ENCODE peak calls at places on chromosomes 13 and 19, in seven cellular contexts. Y, W, I, O, N, F and V are unnamed samples.

GRCh38 chr13:110185696-110186095 is 121.3 kb downstream of the COL4A1 start:
- DNase-seq in Y (no peak), W (no peak), I (no peak), O (no peak), N (no peak), F (no peak), V (no peak)

GRCh38 chr13:47932953-47933687 is 68.0 kb downstream of the SUCLA2 start:
- DNase-seq in Y (no peak), W (peak; percentile 76), I (no peak), O (no peak), N (no peak), F (no peak), V (no peak)

GRCh38 chr13:100247937-100248336 is 159.0 kb downstream of the PCCA start:
- DNase-seq in Y (no peak), W (no peak), I (no peak), O (no peak), N (no peak), F (no peak), V (no peak)

GRCh38 chr19:46383846-46384245 is 29.5 kb downstream of the CCDC8 start:
- DNase-seq in Y (peak; percentile 19), W (no peak), I (no peak), O (no peak), N (peak; percentile 42), F (no peak), V (peak; percentile 25)

GRCh38 chr13:51737609-51738008 is 66.4 kb downstream of the DHRS12 start:
- DNase-seq in Y (no peak), W (no peak), I (no peak), O (no peak), N (no peak), F (no peak), V (no peak)

GRCh38 chr13:25864116-25864515 is 187.7 kb downstream of the SHISA2 start:
- DNase-seq in Y (no peak), W (no peak), I (no peak), O (no peak), N (no peak), F (no peak), V (no peak)

GRCh38 chr13:99015606-99016520 is 38.0 kb upstream of the DOCK9 start:
- DNase-seq in Y (no peak), W (no peak), I (no peak), O (no peak), N (no peak), F (no peak), V (no peak)

GRCh38 chr19:40286235-40286530 is 1.0 kb upstream of the AKT2 start:
- DNase-seq in Y (no peak), W (no peak), I (no peak), O (no peak), N (no peak), F (no peak), V (no peak)

GRCh38 chr19:34075661-34076091 is 96.6 kb upstream of the LSM14A start:
- DNase-seq in Y (no peak), W (no peak), I (no peak), O (no peak), N (no peak), F (no peak), V (no peak)

GRCh38 chr19:54805665-54806515 is 2.5 kb downstream of the KIR2DL4 start:
- DNase-seq in Y (no peak), W (no peak), I (no peak), O (no peak), N (no peak), F (no peak), V (no peak)

GRCh38 chr13:41490616-41491015 is 33.3 kb downstream of the RGCC start:
- DNase-seq in Y (no peak), W (no peak), I (no peak), O (no peak), N (no peak), F (no peak), V (no peak)

GRCh38 chr13:48862572-48862971 is 113.1 kb upstream of the FNDC3A start:
- DNase-seq in Y (no peak), W (no peak), I (no peak), O (no peak), N (no peak), F (no peak), V (no peak)

GRCh38 chr13:48506092-48506701 is 26.7 kb downstream of the RCBTB2 start:
- DNase-seq in Y (peak; percentile 7), W (no peak), I (no peak), O (no peak), N (peak; percentile 28), F (no peak), V (no peak)

GRCh38 chr19:44948763-44949374 is 3.0 kb downstream of the APOC2 start:
- DNase-seq in Y (no peak), W (no peak), I (no peak), O (no peak), N (no peak), F (no peak), V (no peak)

GRCh38 chr13:33577037-33577436 is 240.9 kb upstream of the RFC3 start:
- DNase-seq in Y (no peak), W (no peak), I (no peak), O (no peak), N (no peak), F (no peak), V (no peak)

GRCh38 chr19:45591004-45591637 is 6.5 kb upstream of the OPA3 start:
- DNase-seq in Y (peak; percentile 80), W (peak; percentile 64), I (no peak), O (peak; percentile 73), N (no peak), F (no peak), V (peak; percentile 74)

GRCh38 chr19:18647807-18648206 is 11.0 kb downstream of the KLHL26 start:
- DNase-seq in Y (no peak), W (no peak), I (no peak), O (no peak), N (no peak), F (no peak), V (no peak)

GRCh38 chr19:44890366-44891015 is 563 bp upstream of the TOMM40 start:
- DNase-seq in Y (no peak), W (peak; percentile 100), I (peak; percentile 100), O (no peak), N (no peak), F (no peak), V (peak; percentile 100)

GRCh38 chr19:4064551-4065260 is 2.0 kb downstream of the ZBTB7A start:
- DNase-seq in Y (peak; percentile 66), W (no peak), I (peak; percentile 35), O (peak; percentile 66), N (peak; percentile 71), F (no peak), V (peak; percentile 67)

GRCh38 chr13:50893211-50893852 is 16.3 kb upstream of the RNASEH2B start:
- DNase-seq in Y (no peak), W (no peak), I (no peak), O (no peak), N (no peak), F (no peak), V (no peak)

DNA sequence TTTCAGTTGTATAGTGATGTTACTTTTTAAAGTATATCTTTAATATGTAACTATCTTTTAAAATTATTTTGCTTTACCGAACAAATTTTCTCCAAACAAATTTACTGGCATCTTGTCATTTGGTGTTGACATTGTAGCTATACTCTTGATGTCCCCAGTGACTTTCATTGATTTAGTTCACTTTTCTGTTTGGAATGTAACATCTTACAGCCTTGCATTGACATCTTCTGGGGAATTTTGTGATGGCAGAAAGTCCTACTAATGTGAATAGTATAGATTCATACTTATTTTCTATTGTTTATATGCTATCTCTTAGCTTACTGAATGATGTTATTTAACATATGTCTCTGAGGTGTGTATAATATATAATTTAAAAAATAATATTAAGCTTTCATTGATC is 800.9 kb upstream of the ATXN8OS start:
- DNase-seq in Y (no peak), W (no peak), I (no peak), O (no peak), N (no peak), F (no peak), V (no peak)
- TF ChIP-seq CTCF in Y (no peak), W (no peak), I (no peak), O (no peak), N (no peak), F (no peak), V (no peak)

DNA sequence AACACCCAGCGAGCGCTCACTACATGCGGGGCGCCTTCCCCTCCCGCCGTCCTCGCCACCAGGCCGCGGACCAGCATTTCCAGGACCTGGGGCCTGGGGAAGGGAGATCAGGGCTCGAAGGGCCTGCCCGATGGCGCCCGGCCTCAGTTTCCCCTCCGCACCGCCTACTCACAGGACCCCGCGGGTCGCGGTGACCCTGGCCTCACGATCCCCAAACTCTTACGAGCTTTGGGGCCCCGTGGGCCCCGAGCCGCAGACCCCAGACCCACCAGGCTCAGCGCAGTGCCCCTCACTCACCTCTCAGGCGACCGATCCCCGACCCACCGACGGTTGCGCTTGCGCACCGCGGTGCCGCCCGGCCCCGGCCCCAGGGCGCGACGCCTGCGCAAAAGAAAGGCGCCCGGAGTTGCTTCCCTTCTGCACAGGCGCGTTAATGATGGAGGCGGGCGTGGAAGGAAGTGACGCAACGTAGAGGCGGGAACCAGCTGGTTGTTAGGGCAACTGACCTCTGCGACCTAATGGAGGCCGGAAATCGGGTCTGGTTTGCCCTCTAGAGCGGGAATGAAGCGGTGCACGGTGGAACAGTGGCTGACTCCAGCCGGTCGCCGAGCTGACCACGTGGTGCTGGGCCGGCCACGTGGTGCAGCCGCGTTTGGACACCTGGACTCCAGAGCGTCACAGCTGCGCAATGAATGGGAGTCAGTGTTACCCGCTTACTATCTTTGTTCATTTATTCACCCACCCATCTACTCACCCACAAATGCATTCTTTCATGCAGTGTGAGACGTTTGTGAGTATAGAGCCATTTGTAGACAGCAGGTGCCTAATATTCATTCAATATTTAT is at the start of gene SGTA:
- DNase-seq in Y (peak; percentile 99), W (peak; percentile 99), I (peak; percentile 99), O (peak; percentile 99), N (peak; percentile 98), F (peak; percentile 97), V (peak; percentile 99)
- TF ChIP-seq POLR2A in Y (no peak), W (peak; percentile 78), I (peak; percentile 84), O (peak; percentile 86), N (peak; percentile 91), F (peak; percentile 79), V (peak; percentile 76)

DNA sequence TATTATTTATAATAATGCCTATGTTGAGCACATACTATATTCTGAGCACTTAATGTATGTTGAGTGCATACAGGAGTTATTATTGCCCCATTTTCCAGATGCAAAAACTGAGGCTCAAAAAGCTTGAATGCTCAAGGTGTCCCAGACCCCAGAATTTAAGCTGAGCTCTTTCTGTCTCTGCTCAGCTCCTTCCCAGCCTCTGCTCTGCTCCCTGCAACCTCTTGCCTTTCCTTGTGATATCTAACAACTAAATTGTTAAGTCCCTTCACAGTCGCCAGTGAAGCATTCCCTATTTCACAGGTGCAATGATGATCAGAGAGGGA is 4.2 kb downstream of the NOTCH3 start:
- DNase-seq in Y (no peak), W (no peak), I (no peak), O (no peak), N (no peak), F (no peak), V (no peak)
- H3K27ac ChIP-seq in Y (peak overlapping the region; percentile 82), W (no peak overlapping the region), I (no peak overlapping the region), O (no peak overlapping the region), N (peak overlapping the region; percentile 91), F (no peak overlapping the region), V (no peak overlapping the region)

DNA sequence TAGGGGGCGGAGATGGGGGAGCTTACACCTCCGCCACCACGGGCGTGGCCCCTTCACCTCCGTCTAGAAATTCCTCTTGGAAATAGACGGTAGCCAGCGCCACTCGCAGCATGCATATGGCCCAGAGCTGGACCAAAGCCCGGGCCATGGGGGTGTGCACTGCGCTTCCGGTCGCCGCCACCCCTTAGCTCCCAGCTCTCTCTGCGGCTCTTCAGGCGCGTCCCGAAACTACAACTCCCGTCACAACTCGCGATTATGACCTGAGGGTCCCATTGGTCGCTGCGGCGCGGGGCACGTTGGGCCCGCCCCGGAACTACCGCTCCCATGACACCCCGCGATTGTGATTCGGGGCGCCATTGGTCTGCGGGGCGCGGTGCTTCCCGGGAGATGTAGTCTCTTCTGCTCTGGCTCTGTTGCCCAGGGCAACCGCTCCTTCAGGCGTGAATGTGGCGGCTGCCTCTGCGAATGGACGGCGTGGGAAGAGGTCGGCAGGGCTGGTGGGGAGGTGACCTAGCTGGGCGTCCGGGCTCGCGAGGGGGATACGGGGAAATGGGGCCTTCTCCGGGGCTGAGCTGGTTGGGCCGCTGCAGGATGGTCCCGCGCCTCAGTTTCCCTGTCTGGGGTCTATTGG is at the start of the genes C19orf44 and CALR3:
- DNase-seq in Y (peak; percentile 99), W (peak; percentile 96), I (peak; percentile 99), O (peak; percentile 99), N (peak; percentile 100), F (peak; percentile 98), V (peak; percentile 99)
- TF ChIP-seq CTCF in Y (no peak), W (peak; percentile 34), I (no peak), O (peak; percentile 61), N (no peak), F (peak; percentile 16), V (peak; percentile 22)